ENCODE peak calls at places on chromosomes 13 and 19, in seven cellular contexts. One of them, this sample, is unnamed.

GRCh38 chr19:46466536-46467199 is 4.7 kb downstream of the PNMA8A start:
- DNase-seq in stimulated activated CD4-positive, alpha-beta T cell treated with anti-CD3 and anti-CD28 coated beads, Interleukin-4, amount 100 ng/mL, for 48 hours: no peak
- DNase-seq in heart left ventricle: peak; percentile 75
- DNase-seq in GM12865: peak; percentile 86
- DNase-seq in MM.1S: peak; percentile 10
- DNase-seq in kidney glomerular epithelial cell: peak; percentile 57
- DNase-seq in epithelial cell of prostate: peak; percentile 75
- DNase-seq in this sample: no peak

GRCh38 chr13:107518780-107519179 is 696.6 kb downstream of the LIG4 start:
- DNase-seq in kidney glomerular epithelial cell: no peak
- DNase-seq in GM12865: no peak
- DNase-seq in MM.1S: no peak
- DNase-seq in heart left ventricle: no peak
- DNase-seq in stimulated activated CD4-positive, alpha-beta T cell treated with anti-CD3 and anti-CD28 coated beads, Interleukin-4, amount 100 ng/mL, for 48 hours: no peak
- DNase-seq in epithelial cell of prostate: no peak
- DNase-seq in this sample: no peak

GRCh38 chr13:112799394-112799793 is 109.6 kb downstream of the ATP11A start:
- DNase-seq in MM.1S: no peak
- DNase-seq in stimulated activated CD4-positive, alpha-beta T cell treated with anti-CD3 and anti-CD28 coated beads, Interleukin-4, amount 100 ng/mL, for 48 hours: no peak
- DNase-seq in heart left ventricle: no peak
- DNase-seq in kidney glomerular epithelial cell: no peak
- DNase-seq in epithelial cell of prostate: no peak
- DNase-seq in GM12865: no peak
- DNase-seq in this sample: no peak

GRCh38 chr19:46748325-46749109 is 2.3 kb upstream of the STRN4 start:
- DNase-seq in heart left ventricle: no peak
- DNase-seq in stimulated activated CD4-positive, alpha-beta T cell treated with anti-CD3 and anti-CD28 coated beads, Interleukin-4, amount 100 ng/mL, for 48 hours: peak; percentile 75
- DNase-seq in MM.1S: peak; percentile 49
- DNase-seq in epithelial cell of prostate: no peak
- DNase-seq in kidney glomerular epithelial cell: peak; percentile 64
- DNase-seq in GM12865: peak; percentile 81
- DNase-seq in this sample: peak; percentile 69

GRCh38 chr19:928471-929259 is 2.8 kb downstream of the ARID3A start:
- DNase-seq in stimulated activated CD4-positive, alpha-beta T cell treated with anti-CD3 and anti-CD28 coated beads, Interleukin-4, amount 100 ng/mL, for 48 hours: no peak
- DNase-seq in MM.1S: no peak
- DNase-seq in epithelial cell of prostate: no peak
- DNase-seq in kidney glomerular epithelial cell: no peak
- DNase-seq in heart left ventricle: no peak
- DNase-seq in GM12865: no peak
- DNase-seq in this sample: no peak

GRCh38 chr19:1811942-1812425 is at the start of gene ATP8B3:
- DNase-seq in MM.1S: no peak
- DNase-seq in epithelial cell of prostate: no peak
- DNase-seq in kidney glomerular epithelial cell: no peak
- DNase-seq in heart left ventricle: no peak
- DNase-seq in stimulated activated CD4-positive, alpha-beta T cell treated with anti-CD3 and anti-CD28 coated beads, Interleukin-4, amount 100 ng/mL, for 48 hours: no peak
- DNase-seq in GM12865: no peak
- DNase-seq in this sample: no peak

GRCh38 chr13:39516140-39516539 is 86.9 kb downstream of the LHFPL6 start:
- DNase-seq in GM12865: no peak
- DNase-seq in kidney glomerular epithelial cell: peak; percentile 85
- DNase-seq in stimulated activated CD4-positive, alpha-beta T cell treated with anti-CD3 and anti-CD28 coated beads, Interleukin-4, amount 100 ng/mL, for 48 hours: no peak
- DNase-seq in MM.1S: no peak
- DNase-seq in heart left ventricle: peak; percentile 47
- DNase-seq in epithelial cell of prostate: no peak
- DNase-seq in this sample: no peak

GRCh38 chr13:78404961-78405360 is 198.4 kb downstream of the POU4F1 start:
- DNase-seq in kidney glomerular epithelial cell: no peak
- DNase-seq in GM12865: no peak
- DNase-seq in epithelial cell of prostate: no peak
- DNase-seq in stimulated activated CD4-positive, alpha-beta T cell treated with anti-CD3 and anti-CD28 coated beads, Interleukin-4, amount 100 ng/mL, for 48 hours: no peak
- DNase-seq in MM.1S: no peak
- DNase-seq in heart left ventricle: no peak
- DNase-seq in this sample: no peak

GRCh38 chr13:40390290-40391008 is 276.0 kb downstream of the FOXO1 start:
- DNase-seq in epithelial cell of prostate: no peak
- DNase-seq in heart left ventricle: no peak
- DNase-seq in MM.1S: no peak
- DNase-seq in stimulated activated CD4-positive, alpha-beta T cell treated with anti-CD3 and anti-CD28 coated beads, Interleukin-4, amount 100 ng/mL, for 48 hours: no peak
- DNase-seq in kidney glomerular epithelial cell: no peak
- DNase-seq in GM12865: no peak
- DNase-seq in this sample: no peak

GRCh38 chr19:6057651-6058365 is 52.5 kb downstream of the RFX2 start:
- DNase-seq in GM12865: no peak
- DNase-seq in MM.1S: no peak
- DNase-seq in heart left ventricle: no peak
- DNase-seq in epithelial cell of prostate: no peak
- DNase-seq in kidney glomerular epithelial cell: no peak
- DNase-seq in stimulated activated CD4-positive, alpha-beta T cell treated with anti-CD3 and anti-CD28 coated beads, Interleukin-4, amount 100 ng/mL, for 48 hours: no peak
- DNase-seq in this sample: no peak

GRCh38 chr13:33575378-33575777 is 242.6 kb upstream of the RFC3 start:
- DNase-seq in GM12865: peak; percentile 6
- DNase-seq in epithelial cell of prostate: no peak
- DNase-seq in MM.1S: no peak
- DNase-seq in heart left ventricle: no peak
- DNase-seq in stimulated activated CD4-positive, alpha-beta T cell treated with anti-CD3 and anti-CD28 coated beads, Interleukin-4, amount 100 ng/mL, for 48 hours: no peak
- DNase-seq in kidney glomerular epithelial cell: no peak
- DNase-seq in this sample: no peak

GRCh38 chr19:55175117-55175867 is 4.8 kb downstream of the SYT5 start:
- DNase-seq in stimulated activated CD4-positive, alpha-beta T cell treated with anti-CD3 and anti-CD28 coated beads, Interleukin-4, amount 100 ng/mL, for 48 hours: no peak
- DNase-seq in kidney glomerular epithelial cell: no peak
- DNase-seq in GM12865: no peak
- DNase-seq in epithelial cell of prostate: no peak
- DNase-seq in MM.1S: no peak
- DNase-seq in heart left ventricle: no peak
- DNase-seq in this sample: no peak

GRCh38 chr13:110302986-110303385 is 4.0 kb downstream of the COL4A1 start:
- DNase-seq in kidney glomerular epithelial cell: peak; percentile 58
- DNase-seq in epithelial cell of prostate: no peak
- DNase-seq in GM12865: no peak
- DNase-seq in stimulated activated CD4-positive, alpha-beta T cell treated with anti-CD3 and anti-CD28 coated beads, Interleukin-4, amount 100 ng/mL, for 48 hours: no peak
- DNase-seq in MM.1S: no peak
- DNase-seq in heart left ventricle: no peak
- DNase-seq in this sample: no peak

GRCh38 chr13:65555973-65556372 is 1674.2 kb downstream of the PCDH9 start:
- DNase-seq in GM12865: no peak
- DNase-seq in heart left ventricle: no peak
- DNase-seq in kidney glomerular epithelial cell: no peak
- DNase-seq in stimulated activated CD4-positive, alpha-beta T cell treated with anti-CD3 and anti-CD28 coated beads, Interleukin-4, amount 100 ng/mL, for 48 hours: no peak
- DNase-seq in epithelial cell of prostate: no peak
- DNase-seq in MM.1S: no peak
- DNase-seq in this sample: no peak

GRCh38 chr13:38914070-38914469 is 76.6 kb downstream of the STOML3 start:
- DNase-seq in epithelial cell of prostate: no peak
- DNase-seq in MM.1S: peak; percentile 59
- DNase-seq in kidney glomerular epithelial cell: no peak
- DNase-seq in heart left ventricle: no peak
- DNase-seq in GM12865: no peak
- DNase-seq in stimulated activated CD4-positive, alpha-beta T cell treated with anti-CD3 and anti-CD28 coated beads, Interleukin-4, amount 100 ng/mL, for 48 hours: no peak
- DNase-seq in this sample: no peak

This sample was measured in NCI-H1694.